ENCODE peak calls at places on chromosome 15, in six cellular contexts. M is posterior vena cava; G is T-helper 9 cell; S is iris pigment epithelial cell; E is HTR-8/SVneo; L is effector CD4-positive, alpha-beta T cell. H is an unnamed sample.

GRCh38 chr15:70617076-70617910 is 146.1 kb downstream of the UACA start:
- DNase-seq in E (peak; percentile 39), M (no peak), G (no peak), L (no peak), S (no peak), H (no peak)

GRCh38 chr15:75523011-75523410 is 56.1 kb downstream of the PTPN9 start:
- DNase-seq in L (no peak), G (no peak), M (no peak), E (no peak), S (no peak), H (no peak)

GRCh38 chr15:90141646-90142045 is 39.4 kb upstream of the IDH2 start:
- DNase-seq in G (no peak), M (no peak), L (no peak), E (no peak), S (peak; percentile 48), H (peak; percentile 38)

GRCh38 chr15:75036269-75036668 is 12.9 kb downstream of the PPCDC start:
- DNase-seq in E (peak; percentile 55), G (no peak), S (no peak), L (no peak), M (no peak), H (peak; percentile 49)

GRCh38 chr15:55588818-55589122 is 625 bp upstream of the PYGO1 start:
- DNase-seq in E (peak; percentile 22), M (no peak), S (no peak), L (no peak), G (no peak), H (no peak)

GRCh38 chr15:72796515-72797337 is 13.2 kb upstream of the ADPGK start:
- DNase-seq in S (peak; percentile 14), G (peak; percentile 19), M (peak; percentile 87), E (peak; percentile 75), L (no peak), H (peak; percentile 33)

GRCh38 chr15:48647963-48648362 is 2.5 kb upstream of the FBN1 start:
- DNase-seq in M (no peak), L (no peak), S (peak; percentile 36), E (no peak), G (no peak), H (peak; percentile 71)

GRCh38 chr15:78726870-78727551 is 84.3 kb downstream of the ADAMTS7 start:
- DNase-seq in L (no peak), S (peak; percentile 5), G (no peak), M (no peak), E (no peak), H (no peak)

GRCh38 chr15:77624868-77625267 is 7.8 kb downstream of the LINGO1 start:
- DNase-seq in L (no peak), G (no peak), M (no peak), E (no peak), S (no peak), H (no peak)

GRCh38 chr15:78640840-78641733 is at the start of gene CHRNB4:
- DNase-seq in L (no peak), E (peak; percentile 49), G (no peak), M (peak; percentile 81), S (peak; percentile 5), H (peak; percentile 35)

GRCh38 chr15:74631935-74632560 is 16.4 kb downstream of the CLK3 start:
- DNase-seq in M (peak; percentile 87), G (peak; percentile 42), E (peak; percentile 76), L (peak; percentile 39), S (peak; percentile 45), H (peak; percentile 73)

GRCh38 chr15:70101459-70102113 is 3.9 kb upstream of the TLE3 start:
- DNase-seq in E (peak; percentile 88), L (no peak), G (no peak), M (no peak), S (peak; percentile 97), H (peak; percentile 99)

GRCh38 chr15:74830868-74831267 is 4.4 kb downstream of the CPLX3 start:
- DNase-seq in G (no peak), L (no peak), S (no peak), E (no peak), M (no peak), H (no peak)

GRCh38 chr15:91898843-91899242 is 45.3 kb downstream of the SLCO3A1 start:
- DNase-seq in E (no peak), G (no peak), M (no peak), L (no peak), S (no peak), H (no peak)

GRCh38 chr15:75307778-75308390 is 25.2 kb downstream of the GOLGA6D start:
- DNase-seq in L (no peak), G (no peak), S (peak; percentile 16), M (no peak), E (peak; percentile 55), H (peak; percentile 47)

GRCh38 chr15:33623010-33623409 is 312.2 kb downstream of the RYR3 start:
- DNase-seq in E (no peak), G (no peak), M (no peak), L (no peak), S (no peak), H (no peak)

GRCh38 chr15:53910236-53910849 is 67.9 kb upstream of the UNC13C start:
- DNase-seq in L (no peak), S (no peak), E (no peak), G (no peak), M (no peak), H (no peak)

GRCh38 chr15:61157933-61158332 is 71.2 kb downstream of the RORA start:
- DNase-seq in M (no peak), G (no peak), L (no peak), E (no peak), S (no peak), H (no peak)

GRCh38 chr15:99434506-99435137 is 131.2 kb upstream of the MEF2A start:
- DNase-seq in L (no peak), E (no peak), S (no peak), G (no peak), M (peak; percentile 43), H (no peak)

H was measured in choroid plexus epithelial cell.